ENCODE peak calls at places on chromosomes 5 and 9, in seven cellular contexts. Z, C, U, G, Q, B and L are unnamed samples. For H3K9me3, the result is how much of the 10 kb centered on the place peaks cover.

GRCh38 chr9:131464354-131465000 is 38.2 kb upstream of the POMT1 start:
- DNase-seq in Z (no peak), C (no peak), U (no peak), G (peak), Q (peak), B (no peak), L (no peak)

GRCh38 chr5:56612759-56613158 is 202.6 kb upstream of the MAP3K1 start:
- DNase-seq in Z (no peak), C (no peak), U (no peak), G (no peak), Q (no peak), B (no peak), L (no peak)

GRCh38 chr5:143434261-143435206 is 31.0 kb upstream of the NR3C1 start:
- DNase-seq in Z (no peak), C (no peak), U (peak), G (no peak), Q (no peak), B (no peak), L (no peak)

GRCh38 chr5:18281947-18282557 is 647.8 kb downstream of the TAF11L14 start:
- DNase-seq in Z (peak), C (peak), U (no peak), G (no peak), Q (no peak), B (no peak), L (peak)

GRCh38 chr5:66039701-66040100 is 104.4 kb upstream of the SREK1 start:
- DNase-seq in Z (no peak), C (no peak), U (no peak), G (no peak), Q (no peak), B (no peak), L (peak)

GRCh38 chr9:69324549-69325401 is at the start of gene ENTREP1:
- DNase-seq in Z (no peak), C (peak), U (peak), G (peak), Q (peak), B (peak), L (no peak)

GRCh38 chr5:134568761-134569725 is 43.6 kb downstream of the JADE2 start:
- DNase-seq in Z (no peak), C (peak), U (peak), G (peak), Q (peak), B (peak), L (no peak)

GRCh38 chr9:91705386-91705785 is 244.6 kb downstream of the ROR2 start:
- DNase-seq in Z (no peak), C (no peak), U (no peak), G (no peak), Q (no peak), B (no peak), L (no peak)

GRCh38 chr5:38641003-38641402 is 84.6 kb upstream of the LIFR start:
- DNase-seq in Z (no peak), C (no peak), U (no peak), G (no peak), Q (no peak), B (no peak), L (no peak)

GRCh38 chr5:28495876-28496275 is 1457.5 kb upstream of the CDH9 start:
- DNase-seq in Z (no peak), C (peak), U (no peak), G (no peak), Q (no peak), B (no peak), L (no peak)

GRCh38 chr5:62489471-62489870 is 76.9 kb downstream of the IPO11 start:
- DNase-seq in Z (no peak), C (no peak), U (no peak), G (no peak), Q (no peak), B (no peak), L (no peak)

GRCh38 chr5:3827624-3828023 is 232.0 kb downstream of the IRX1 start:
- DNase-seq in Z (no peak), C (no peak), U (no peak), G (no peak), Q (no peak), B (no peak), L (no peak)

GRCh38 chr5:132458226-132458560 is 32.4 kb downstream of the IRF1 start:
- DNase-seq in Z (no peak), C (peak), U (no peak), G (no peak), Q (no peak), B (no peak), L (no peak)

GRCh38 chr9:107731115-107731762 is 241.7 kb upstream of the KLF4 start:
- DNase-seq in Z (no peak), C (no peak), U (no peak), G (no peak), Q (no peak), B (no peak), L (no peak)

GRCh38 chr9:34580358-34580757 is 9.2 kb downstream of the CNTFR start:
- DNase-seq in Z (no peak), C (no peak), U (no peak), G (no peak), Q (no peak), B (no peak), L (no peak)

GRCh38 chr5:111585291-111585690 is 73.0 kb upstream of the STARD4 start:
- DNase-seq in Z (no peak), C (no peak), U (no peak), G (no peak), Q (no peak), B (no peak), L (no peak)

GRCh38 chr5:104498281-104498680 is 935.7 kb upstream of the NUDT12 start:
- DNase-seq in Z (peak), C (peak), U (no peak), G (no peak), Q (no peak), B (no peak), L (peak)

GRCh38 chr5:77251921-77252320 is 41.4 kb downstream of the PDE8B start:
- DNase-seq in Z (no peak), C (no peak), U (no peak), G (no peak), Q (no peak), B (no peak), L (no peak)

GRCh38 chr9:109604036-109604600 is 106.0 kb upstream of the PTPN3 start:
- DNase-seq in Z (no peak), C (no peak), U (no peak), G (no peak), Q (no peak), B (no peak), L (peak)

GRCh38 chr5:9903806-9904205 is 273.7 kb upstream of the TAS2R1 start:
- DNase-seq in Z (no peak), C (peak), U (no peak), G (no peak), Q (no peak), B (no peak), L (no peak)

GRCh38 chr5:55692106-55692417 is 20.1 kb downstream of the SLC38A9 start:
- DNase-seq in Z (no peak), C (no peak), U (no peak), G (no peak), Q (no peak), B (no peak), L (no peak)

GRCh38 chr5:77669677-77670076 is 31.2 kb upstream of the OTP start:
- DNase-seq in Z (no peak), C (no peak), U (no peak), G (no peak), Q (no peak), B (no peak), L (no peak)

GRCh38 chr5:176748967-176749935 is 61.1 kb upstream of the UNC5A start:
- DNase-seq in Z (no peak), C (no peak), U (no peak), G (no peak), Q (no peak), B (no peak), L (no peak)

GRCh38 chr5:141192110-141192725 is at the start of gene PCDHB10:
- DNase-seq in Z (no peak), C (peak), U (no peak), G (peak), Q (no peak), B (no peak), L (peak)

GRCh38 chr5:172530835-172531703 is 76.7 kb upstream of the SH3PXD2B start:
- DNase-seq in Z (no peak), C (no peak), U (no peak), G (peak), Q (no peak), B (no peak), L (no peak)

GRCh38 chr5:68418230-68418629 is 202.7 kb downstream of the PIK3R1 start:
- DNase-seq in Z (no peak), C (no peak), U (peak), G (peak), Q (no peak), B (no peak), L (no peak)

GRCh38 chr5:148314187-148314586 is 2.0 kb downstream of the SPINK7 start:
- DNase-seq in Z (no peak), C (peak), U (no peak), G (no peak), Q (no peak), B (no peak), L (no peak)

GRCh38 chr5:161535762-161536161 is 10.8 kb downstream of the GABRB2 start:
- DNase-seq in Z (no peak), C (no peak), U (no peak), G (no peak), Q (no peak), B (no peak), L (no peak)

GRCh38 chr9:93123561-93124283 is 10.3 kb downstream of the NINJ1 start:
- DNase-seq in Z (no peak), C (no peak), U (peak), G (peak), Q (peak), B (peak), L (no peak)

GRCh38 chr9:87958591-87958990 is 15.7 kb downstream of the CDK20 start:
- DNase-seq in Z (no peak), C (no peak), U (no peak), G (no peak), Q (no peak), B (no peak), L (no peak)

GRCh38 chr5:53917095-53917494 is 356.7 kb downstream of the NDUFS4 start:
- DNase-seq in Z (no peak), C (peak), U (no peak), G (no peak), Q (no peak), B (no peak), L (no peak)

DNA sequence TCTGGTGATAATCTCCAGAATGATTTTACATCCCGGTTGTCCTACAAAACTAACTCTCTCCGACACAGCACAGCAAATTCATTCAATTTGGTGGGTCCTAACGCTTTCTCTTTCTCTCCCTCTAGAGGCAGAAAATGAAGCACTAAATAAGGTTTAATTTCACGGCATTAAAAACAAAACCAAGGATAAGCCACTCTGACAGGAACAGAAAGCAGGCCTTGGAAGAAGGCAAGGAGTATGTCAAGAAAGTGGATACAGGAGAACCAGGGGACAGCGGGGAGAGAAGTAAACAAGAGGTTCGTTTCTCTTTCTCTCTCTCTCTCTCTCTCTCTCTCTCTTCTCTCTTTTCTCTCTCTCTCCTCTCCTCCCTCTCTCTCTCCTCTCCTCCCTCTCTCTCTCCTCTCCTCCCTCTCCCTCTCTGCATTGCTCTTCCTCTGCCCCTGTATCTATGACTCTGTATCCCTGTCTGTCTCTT is 49.8 kb downstream of the EBF1 start:
- DNase-seq in Z (no peak), C (peak), U (no peak), G (no peak), Q (no peak), B (no peak), L (peak)
- TF ChIP-seq CTCF in Z (peak), C (peak), U (peak), G (no peak), Q (peak), B (peak), L (peak)

GRCh38 chr9:138075961-138076649 is 198.5 kb downstream of the CACNA1B start:
- DNase-seq in Z (no peak), C (no peak), U (no peak), G (no peak), Q (no peak), B (no peak), L (no peak)

GRCh38 chr9:138077898-138078540 is 200.4 kb downstream of the CACNA1B start:
- DNase-seq in Z (no peak), C (no peak), U (no peak), G (peak), Q (no peak), B (no peak), L (no peak)

GRCh38 chr9:138075496-138075895 is 197.9 kb downstream of the CACNA1B start:
- DNase-seq in Z (no peak), C (no peak), U (no peak), G (peak), Q (no peak), B (no peak), L (no peak)

GRCh38 chr9:138077126-138077525 is 199.5 kb downstream of the CACNA1B start:
- DNase-seq in Z (no peak), C (no peak), U (no peak), G (peak), Q (no peak), B (no peak), L (no peak)

DNA sequence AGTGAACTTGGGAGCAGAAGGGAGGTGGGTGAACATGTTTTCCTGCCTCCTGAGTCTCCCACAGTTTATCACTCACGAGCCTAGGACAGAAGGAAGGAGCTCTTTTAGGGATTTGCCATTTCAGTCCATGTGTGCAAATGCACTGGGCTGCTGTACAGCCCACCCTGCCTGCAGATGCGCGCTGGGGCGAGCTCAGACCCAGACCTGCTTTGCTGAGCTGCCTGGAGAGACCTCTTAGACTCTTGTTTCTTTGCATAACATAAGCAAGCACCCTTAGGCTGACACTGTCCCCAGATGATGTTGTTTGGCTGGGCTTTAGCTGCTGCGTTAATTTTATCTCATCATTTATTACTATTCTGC is 199.0 kb downstream of the CACNA1B start:
- DNase-seq in Z (no peak), C (no peak), U (no peak), G (no peak), Q (no peak), B (no peak), L (no peak)
- H3K9me3 ChIP-seq in Z (half or more), C (under half), U (under half), G (under half), Q (under half), B (under half), L (under half)

DNA sequence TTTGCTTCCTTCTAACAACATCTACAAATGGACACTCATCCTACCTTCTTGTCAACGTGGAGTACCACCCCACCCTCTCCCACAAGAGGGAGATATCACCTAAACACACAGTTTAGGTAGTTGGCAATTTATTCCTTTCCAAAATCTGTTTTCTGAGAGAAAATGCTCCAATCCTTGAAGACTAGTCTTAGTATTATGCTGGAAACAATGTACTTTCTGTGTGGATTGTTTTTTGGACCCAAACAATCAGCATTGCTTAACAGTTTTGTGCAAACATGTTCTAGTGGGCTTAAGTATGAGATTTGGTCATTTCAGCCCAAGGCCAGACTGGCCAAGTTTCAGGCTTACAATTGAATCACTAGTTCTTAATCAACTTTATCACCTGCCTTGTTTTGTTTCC is 359.1 kb downstream of the ARHGEF28 start:
- DNase-seq in Z (peak), C (peak), U (no peak), G (no peak), Q (no peak), B (no peak), L (peak)
- TF ChIP-seq CTCF in Z (peak), C (peak), U (no peak), G (no peak), Q (no peak), B (peak), L (peak)

GRCh38 chr5:31464081-31464480 is 67.8 kb downstream of the DROSHA start:
- DNase-seq in Z (no peak), C (no peak), U (no peak), G (no peak), Q (no peak), B (no peak), L (no peak)

GRCh38 chr5:31465282-31465681 is 66.6 kb downstream of the DROSHA start:
- DNase-seq in Z (no peak), C (no peak), U (no peak), G (no peak), Q (no peak), B (no peak), L (no peak)

GRCh38 chr5:31463341-31463740 is 68.6 kb downstream of the DROSHA start:
- DNase-seq in Z (no peak), C (no peak), U (no peak), G (no peak), Q (no peak), B (no peak), L (no peak)

GRCh38 chr5:31455172-31455571 is 76.7 kb downstream of the DROSHA start:
- DNase-seq in Z (no peak), C (no peak), U (no peak), G (no peak), Q (no peak), B (no peak), L (no peak)

GRCh38 chr5:31459594-31459993 is 72.3 kb downstream of the DROSHA start:
- DNase-seq in Z (no peak), C (no peak), U (no peak), G (no peak), Q (no peak), B (no peak), L (no peak)
- H3K9me3 ChIP-seq in Z (under half), C (under half), U (under half), G (under half), Q (under half), B (under half), L (under half)

GRCh38 chr5:1181451-1182359 is 19.7 kb upstream of the SLC6A19 start:
- DNase-seq in Z (no peak), C (no peak), U (no peak), G (no peak), Q (no peak), B (peak), L (no peak)
- TF ChIP-seq CTCF in Z (no peak), C (no peak), U (no peak), G (no peak), Q (no peak), B (no peak), L (no peak)

DNA sequence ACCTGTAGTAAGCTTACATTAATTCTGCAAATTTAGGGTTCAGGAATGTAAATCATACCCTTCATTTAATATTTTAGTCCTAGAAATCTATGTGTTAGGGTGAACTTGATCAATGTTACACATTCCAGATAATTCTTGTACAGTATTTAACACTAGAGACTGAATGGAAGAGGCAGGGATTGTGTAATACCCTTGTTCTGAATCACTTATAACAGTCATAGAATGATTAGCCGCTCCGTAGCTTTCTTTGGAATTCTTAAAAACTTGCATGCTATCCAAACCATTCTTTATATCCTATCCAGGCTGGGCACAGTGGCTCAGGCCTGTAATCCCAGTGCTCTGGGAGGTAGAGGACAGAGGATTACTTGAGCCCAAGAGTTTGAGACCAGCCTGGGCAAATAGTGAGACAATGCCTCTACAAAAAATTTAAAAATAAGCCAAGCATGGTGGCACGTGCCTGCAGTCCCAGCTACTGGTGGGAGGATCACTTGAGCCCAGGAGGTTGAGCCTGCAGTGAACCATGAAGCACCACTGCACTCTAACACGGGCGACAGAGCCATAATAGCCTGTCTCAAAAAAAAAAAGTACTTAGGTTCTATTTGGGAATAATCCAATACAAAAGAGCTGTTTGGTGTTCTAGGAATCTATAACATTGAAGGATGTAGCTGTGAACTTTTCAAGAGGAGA is 8.3 kb downstream of the ZNF483 start:
- DNase-seq in Z (no peak), C (no peak), U (no peak), G (no peak), Q (no peak), B (no peak), L (no peak)
- H3K9me3 ChIP-seq in Z (under half), C (under half), U (under half), G (under half), Q (under half), B (under half), L (under half)

GRCh38 chr5:136802382-136802781 is 437.0 kb upstream of the TRPC7 start:
- DNase-seq in Z (no peak), C (peak), U (peak), G (no peak), Q (no peak), B (no peak), L (no peak)
- TF ChIP-seq CTCF in Z (peak), C (peak), U (peak), G (no peak), Q (no peak), B (no peak), L (peak)